ENCODE peak calls at places on chromosomes 3 and 15, in four cellular contexts. W is AG20443, M is AG09309, L is left lobe of liver. D is an unnamed sample.

GRCh38 chr3:149554826-149555225 is 80.3 kb downstream of the TM4SF4 start:
- DNase-seq in M (peak), L (no peak), W (no peak), D (no peak)

GRCh38 chr3:34202975-34203374 is 404.5 kb downstream of the PDCD6IP start:
- DNase-seq in L (no peak), M (no peak), W (no peak), D (no peak)

GRCh38 chr3:162367443-162368132 is 871.0 kb downstream of the OTOL1 start:
- DNase-seq in W (no peak), L (no peak), M (no peak), D (no peak)

GRCh38 chr3:126850370-126851085 is 132.4 kb upstream of the PLXNA1 start:
- DNase-seq in W (peak), L (peak), M (peak), D (peak)

GRCh38 chr3:197371521-197372075 is 73.2 kb upstream of the DLG1 start:
- DNase-seq in L (no peak), W (peak), M (no peak), D (no peak)

GRCh38 chr3:55608266-55608937 is 121.3 kb upstream of the WNT5A start:
- DNase-seq in W (no peak), L (no peak), M (no peak), D (no peak)

GRCh38 chr3:192515661-192516040 is 211.7 kb downstream of the FGF12 start:
- DNase-seq in M (no peak), L (no peak), W (no peak), D (no peak)

GRCh38 chr15:90142216-90143175 is 40.2 kb upstream of the IDH2 start:
- DNase-seq in M (no peak), W (no peak), L (no peak), D (no peak)

GRCh38 chr3:107068980-107069379 is 308.3 kb upstream of the CCDC54 start:
- DNase-seq in W (peak), L (no peak), M (peak), D (no peak)

GRCh38 chr3:98918586-98918985 is 17.1 kb upstream of the DCBLD2 start:
- DNase-seq in M (no peak), L (no peak), W (peak), D (no peak)

GRCh38 chr15:60627544-60627943 is 148.6 kb upstream of the ICE2 start:
- DNase-seq in M (no peak), W (no peak), L (no peak), D (no peak)